ENCODE peak calls at places on chromosomes 13 and 19, in five cellular contexts. One of them, this sample, is unnamed.

GRCh38 chr19:38656171-38656981 is 8.9 kb downstream of the ACTN4 start:
- DNase-seq in DMS53: no peak
- DNase-seq in iris pigment epithelial cell: peak; percentile 85
- DNase-seq in astrocyte of the spinal cord: peak; percentile 68
- DNase-seq in adrenal gland: no peak
- DNase-seq in this sample: peak; percentile 34

GRCh38 chr19:38769635-38770211 is 3.6 kb downstream of the LGALS7 start:
- DNase-seq in astrocyte of the spinal cord: peak; percentile 68
- DNase-seq in DMS53: peak; percentile 91
- DNase-seq in iris pigment epithelial cell: peak; percentile 82
- DNase-seq in adrenal gland: peak; percentile 80
- DNase-seq in this sample: no peak

GRCh38 chr19:13846533-13847032 is 30.4 kb upstream of the NANOS3 start:
- DNase-seq in astrocyte of the spinal cord: peak; percentile 96
- DNase-seq in adrenal gland: peak; percentile 77
- DNase-seq in DMS53: peak; percentile 98
- DNase-seq in iris pigment epithelial cell: peak; percentile 89
- DNase-seq in this sample: peak; percentile 92

GRCh38 chr13:20439261-20439660 is 86.4 kb downstream of the CRYL1 start:
- DNase-seq in iris pigment epithelial cell: no peak
- DNase-seq in adrenal gland: no peak
- DNase-seq in DMS53: no peak
- DNase-seq in astrocyte of the spinal cord: no peak
- DNase-seq in this sample: no peak

GRCh38 chr19:45005787-45006186 is 4.5 kb downstream of the RELB start:
- DNase-seq in astrocyte of the spinal cord: no peak
- DNase-seq in DMS53: no peak
- DNase-seq in adrenal gland: no peak
- DNase-seq in iris pigment epithelial cell: no peak
- DNase-seq in this sample: no peak

GRCh38 chr13:102073251-102073650 is 328.6 kb downstream of the FGF14 start:
- DNase-seq in adrenal gland: no peak
- DNase-seq in iris pigment epithelial cell: no peak
- DNase-seq in astrocyte of the spinal cord: no peak
- DNase-seq in DMS53: no peak
- DNase-seq in this sample: peak; percentile 29

GRCh38 chr19:56637976-56638555 is 4.9 kb upstream of the SMIM17 start:
- DNase-seq in iris pigment epithelial cell: peak; percentile 86
- DNase-seq in DMS53: peak; percentile 83
- DNase-seq in astrocyte of the spinal cord: peak; percentile 77
- DNase-seq in adrenal gland: peak; percentile 85
- DNase-seq in this sample: no peak

GRCh38 chr13:56110751-56111150 is 1030.0 kb upstream of the PRR20A start:
- DNase-seq in astrocyte of the spinal cord: no peak
- DNase-seq in iris pigment epithelial cell: no peak
- DNase-seq in adrenal gland: no peak
- DNase-seq in DMS53: no peak
- DNase-seq in this sample: no peak

GRCh38 chr13:26557393-26558073 is at the start of gene WASF3:
- DNase-seq in astrocyte of the spinal cord: peak; percentile 93
- DNase-seq in adrenal gland: peak; percentile 96
- DNase-seq in DMS53: peak; percentile 99
- DNase-seq in iris pigment epithelial cell: peak; percentile 92
- DNase-seq in this sample: peak; percentile 94

GRCh38 chr13:26508885-26509284 is 48.6 kb upstream of the WASF3 start:
- DNase-seq in DMS53: peak; percentile 45
- DNase-seq in iris pigment epithelial cell: peak; percentile 93
- DNase-seq in astrocyte of the spinal cord: peak; percentile 62
- DNase-seq in adrenal gland: peak; percentile 88
- DNase-seq in this sample: peak; percentile 21

GRCh38 chr13:46012404-46012803 is 40.1 kb downstream of the ZC3H13 start:
- DNase-seq in DMS53: peak; percentile 2
- DNase-seq in iris pigment epithelial cell: no peak
- DNase-seq in adrenal gland: no peak
- DNase-seq in astrocyte of the spinal cord: no peak
- DNase-seq in this sample: no peak

GRCh38 chr19:55257461-55258411 is 1.1 kb downstream of the PPP6R1 start:
- DNase-seq in astrocyte of the spinal cord: no peak
- DNase-seq in adrenal gland: peak; percentile 45
- DNase-seq in iris pigment epithelial cell: peak; percentile 30
- DNase-seq in DMS53: peak; percentile 67
- DNase-seq in this sample: peak; percentile 60

GRCh38 chr13:111122056-111122455 is 6.9 kb downstream of the ARHGEF7 start:
- DNase-seq in adrenal gland: no peak
- DNase-seq in astrocyte of the spinal cord: no peak
- DNase-seq in iris pigment epithelial cell: peak; percentile 5
- DNase-seq in DMS53: peak; percentile 9
- DNase-seq in this sample: peak; percentile 47

GRCh38 chr19:30423481-30423880 is 51.3 kb downstream of the ZNF536 start:
- DNase-seq in astrocyte of the spinal cord: no peak
- DNase-seq in iris pigment epithelial cell: no peak
- DNase-seq in DMS53: no peak
- DNase-seq in adrenal gland: no peak
- DNase-seq in this sample: no peak

GRCh38 chr13:26772531-26772930 is 11.9 kb upstream of the GPR12 start:
- DNase-seq in astrocyte of the spinal cord: no peak
- DNase-seq in adrenal gland: no peak
- DNase-seq in DMS53: no peak
- DNase-seq in iris pigment epithelial cell: no peak
- DNase-seq in this sample: no peak

GRCh38 chr13:47826481-47826880 is 174.6 kb downstream of the SUCLA2 start:
- DNase-seq in adrenal gland: no peak
- DNase-seq in iris pigment epithelial cell: peak; percentile 82
- DNase-seq in DMS53: no peak
- DNase-seq in astrocyte of the spinal cord: no peak
- DNase-seq in this sample: no peak

GRCh38 chr13:26679945-26680516 is 80.6 kb downstream of the GPR12 start:
- DNase-seq in astrocyte of the spinal cord: peak; percentile 39
- DNase-seq in DMS53: no peak
- DNase-seq in iris pigment epithelial cell: peak; percentile 76
- DNase-seq in adrenal gland: no peak
- DNase-seq in this sample: peak; percentile 2

GRCh38 chr19:40508739-40509260 is 42.0 kb downstream of the SPTBN4 start:
- DNase-seq in astrocyte of the spinal cord: no peak
- DNase-seq in iris pigment epithelial cell: no peak
- DNase-seq in DMS53: no peak
- DNase-seq in adrenal gland: no peak
- DNase-seq in this sample: no peak

GRCh38 chr19:3250675-3251074 is 26.2 kb downstream of the CELF5 start:
- DNase-seq in iris pigment epithelial cell: peak; percentile 12
- DNase-seq in adrenal gland: no peak
- DNase-seq in DMS53: peak; percentile 44
- DNase-seq in astrocyte of the spinal cord: no peak
- DNase-seq in this sample: peak; percentile 48

GRCh38 chr13:61751039-61751438 is 335.4 kb upstream of the PCDH20 start:
- DNase-seq in adrenal gland: no peak
- DNase-seq in iris pigment epithelial cell: no peak
- DNase-seq in astrocyte of the spinal cord: no peak
- DNase-seq in DMS53: no peak
- DNase-seq in this sample: no peak

GRCh38 chr19:29308977-29309520 is 96.1 kb upstream of the UQCRFS1 start:
- DNase-seq in adrenal gland: no peak
- DNase-seq in iris pigment epithelial cell: no peak
- DNase-seq in astrocyte of the spinal cord: no peak
- DNase-seq in DMS53: peak; percentile 49
- DNase-seq in this sample: no peak

GRCh38 chr13:103067751-103068563 is 1.7 kb upstream of the SLC10A2 start:
- DNase-seq in astrocyte of the spinal cord: no peak
- DNase-seq in iris pigment epithelial cell: no peak
- DNase-seq in DMS53: peak; percentile 1
- DNase-seq in adrenal gland: no peak
- DNase-seq in this sample: peak; percentile 85

GRCh38 chr19:42176649-42176989 is 40.9 kb downstream of the DEDD2 start:
- DNase-seq in iris pigment epithelial cell: no peak
- DNase-seq in astrocyte of the spinal cord: no peak
- DNase-seq in DMS53: no peak
- DNase-seq in adrenal gland: no peak
- DNase-seq in this sample: no peak

GRCh38 chr13:51277943-51278342 is 55.7 kb downstream of the FAM124A start:
- DNase-seq in iris pigment epithelial cell: no peak
- DNase-seq in adrenal gland: no peak
- DNase-seq in DMS53: no peak
- DNase-seq in astrocyte of the spinal cord: no peak
- DNase-seq in this sample: no peak

GRCh38 chr13:26074706-26075105 is 22.9 kb upstream of the SHISA2 start:
- DNase-seq in DMS53: no peak
- DNase-seq in astrocyte of the spinal cord: peak; percentile 12
- DNase-seq in iris pigment epithelial cell: peak; percentile 26
- DNase-seq in adrenal gland: peak; percentile 21
- DNase-seq in this sample: no peak